ENCODE peak calls at places on chromosome 13, in six cellular contexts. K, L, N, E, H and B are unnamed samples.

GRCh38 chr13:91719033-91719432 is 320.6 kb downstream of the GPC5 start:
- DNase-seq in L (no peak), E (no peak), N (peak), K (no peak), H (peak), B (no peak)

GRCh38 chr13:18991054-18991453 is 190.6 kb downstream of the TUBA3C start:
- DNase-seq in N (no peak), E (no peak), K (no peak), L (no peak), H (no peak), B (no peak)

GRCh38 chr13:112744306-112745021 is 54.6 kb downstream of the ATP11A start:
- DNase-seq in H (no peak), E (no peak), N (peak), L (no peak), K (no peak), B (no peak)

GRCh38 chr13:41944229-41944628 is 16.7 kb downstream of the VWA8 start:
- DNase-seq in L (no peak), N (peak), H (no peak), E (no peak), K (no peak), B (no peak)

GRCh38 chr13:21608961-21609360 is 5.0 kb upstream of the MICU2 start:
- DNase-seq in E (no peak), K (no peak), N (no peak), H (no peak), L (no peak), B (no peak)

GRCh38 chr13:38341149-38341692 is 8.4 kb upstream of the UFM1 start:
- DNase-seq in N (peak), H (no peak), L (no peak), K (no peak), E (no peak), B (no peak)

GRCh38 chr13:33940898-33941297 is 122.9 kb downstream of the RFC3 start:
- DNase-seq in N (peak), L (no peak), H (no peak), E (no peak), K (no peak), B (no peak)

GRCh38 chr13:101512650-101513049 is 60.2 kb downstream of the ITGBL1 start:
- DNase-seq in E (no peak), N (peak), K (no peak), H (no peak), L (no peak), B (no peak)

GRCh38 chr13:100646030-100646673 is 28.4 kb downstream of the TMTC4 start:
- DNase-seq in E (no peak), H (no peak), K (peak), N (peak), L (peak), B (no peak)

GRCh38 chr13:35475131-35475959 is 1.1 kb downstream of the MAB21L1 start:
- DNase-seq in K (no peak), L (peak), H (peak), N (peak), E (peak), B (no peak)

GRCh38 chr13:34942732-34943674 is 933 bp downstream of the NBEA start:
- DNase-seq in N (peak), E (no peak), H (peak), K (no peak), L (peak), B (no peak)

GRCh38 chr13:50015750-50016149 is 506 bp downstream of the KCNRG start:
- DNase-seq in H (no peak), N (no peak), E (no peak), K (no peak), L (no peak), B (no peak)

GRCh38 chr13:99663185-99663825 is 162.0 kb downstream of the TM9SF2 start:
- DNase-seq in H (no peak), E (no peak), K (no peak), N (no peak), L (no peak), B (no peak)

GRCh38 chr13:26707122-26708006 is 53.2 kb downstream of the GPR12 start:
- DNase-seq in L (no peak), E (no peak), K (peak), H (peak), N (peak), B (no peak)

GRCh38 chr13:85497652-85498051 is 301.6 kb downstream of the SLITRK6 start:
- DNase-seq in H (no peak), N (peak), E (no peak), L (no peak), K (no peak), B (no peak)

GRCh38 chr13:113791226-113791625 is 32.2 kb downstream of the TMEM255B start:
- DNase-seq in L (no peak), E (no peak), N (no peak), H (no peak), K (no peak), B (no peak)

GRCh38 chr13:98686281-98686680 is 66.2 kb downstream of the SLC15A1 start:
- DNase-seq in H (no peak), K (no peak), E (no peak), L (no peak), N (no peak), B (no peak)

GRCh38 chr13:39516140-39516539 is 86.9 kb downstream of the LHFPL6 start:
- DNase-seq in H (no peak), E (peak), N (no peak), L (no peak), K (no peak), B (no peak)

GRCh38 chr13:90307136-90307535 is 1040.4 kb upstream of the MIR17HG start:
- DNase-seq in H (no peak), L (no peak), N (no peak), E (no peak), K (no peak), B (no peak)

GRCh38 chr13:52848455-52849190 is at the start of gene PCDH8:
- DNase-seq in H (no peak), N (peak), K (peak), E (no peak), L (peak), B (no peak)

GRCh38 chr13:21385710-21386109 is 73.4 kb downstream of the ZDHHC20 start:
- DNase-seq in L (no peak), N (no peak), E (no peak), K (no peak), H (no peak), B (no peak)

GRCh38 chr13:75704194-75704941 is 68.2 kb downstream of the LMO7 start:
- DNase-seq in H (no peak), L (no peak), E (no peak), N (peak), K (no peak), B (no peak)